ENCODE peak calls at places on chromosome 16, in five cellular contexts. One of them, this sample, is unnamed.

GRCh38 chr16:19844945-19845641 is 39.6 kb downstream of the GPRC5B start:
- DNase-seq in HL-60: no peak
- DNase-seq in neural crest cell: no peak
- DNase-seq in DND-41: no peak
- DNase-seq in cardiac muscle cell: no peak
- DNase-seq in this sample: no peak

GRCh38 chr16:1125471-1125870 is 27.4 kb upstream of the CACNA1H start:
- DNase-seq in HL-60: no peak
- DNase-seq in neural crest cell: no peak
- DNase-seq in DND-41: no peak
- DNase-seq in cardiac muscle cell: peak; percentile 42
- DNase-seq in this sample: no peak

GRCh38 chr16:27123795-27124194 is 57.1 kb downstream of the C16orf82 start:
- DNase-seq in HL-60: no peak
- DNase-seq in neural crest cell: no peak
- DNase-seq in DND-41: no peak
- DNase-seq in cardiac muscle cell: no peak
- DNase-seq in this sample: no peak

GRCh38 chr16:69077251-69077650 is 28.2 kb upstream of the HAS3 start:
- DNase-seq in HL-60: no peak
- DNase-seq in neural crest cell: no peak
- DNase-seq in DND-41: no peak
- DNase-seq in cardiac muscle cell: no peak
- DNase-seq in this sample: no peak

GRCh38 chr16:89122322-89122831 is 28.7 kb downstream of the ACSF3 start:
- DNase-seq in HL-60: no peak
- DNase-seq in neural crest cell: no peak
- DNase-seq in DND-41: no peak
- DNase-seq in cardiac muscle cell: no peak
- DNase-seq in this sample: no peak

GRCh38 chr16:57803413-57803990 is 1.2 kb upstream of the KIFC3 start:
- DNase-seq in HL-60: no peak
- DNase-seq in neural crest cell: no peak
- DNase-seq in DND-41: no peak
- DNase-seq in cardiac muscle cell: peak; percentile 77
- DNase-seq in this sample: no peak

GRCh38 chr16:48188449-48189102 is 32.8 kb upstream of the ABCC12 start:
- DNase-seq in HL-60: peak; percentile 74
- DNase-seq in neural crest cell: no peak
- DNase-seq in DND-41: no peak
- DNase-seq in cardiac muscle cell: no peak
- DNase-seq in this sample: no peak

GRCh38 chr16:68400083-68400923 is 48.0 kb downstream of the SMPD3 start:
- DNase-seq in HL-60: no peak
- DNase-seq in neural crest cell: no peak
- DNase-seq in DND-41: peak; percentile 34
- DNase-seq in cardiac muscle cell: no peak
- DNase-seq in this sample: no peak

GRCh38 chr16:69131167-69131748 is 1.1 kb downstream of the CHTF8 start:
- DNase-seq in HL-60: peak; percentile 70
- DNase-seq in neural crest cell: no peak
- DNase-seq in DND-41: peak; percentile 69
- DNase-seq in cardiac muscle cell: peak; percentile 47
- DNase-seq in this sample: peak; percentile 28

DNA sequence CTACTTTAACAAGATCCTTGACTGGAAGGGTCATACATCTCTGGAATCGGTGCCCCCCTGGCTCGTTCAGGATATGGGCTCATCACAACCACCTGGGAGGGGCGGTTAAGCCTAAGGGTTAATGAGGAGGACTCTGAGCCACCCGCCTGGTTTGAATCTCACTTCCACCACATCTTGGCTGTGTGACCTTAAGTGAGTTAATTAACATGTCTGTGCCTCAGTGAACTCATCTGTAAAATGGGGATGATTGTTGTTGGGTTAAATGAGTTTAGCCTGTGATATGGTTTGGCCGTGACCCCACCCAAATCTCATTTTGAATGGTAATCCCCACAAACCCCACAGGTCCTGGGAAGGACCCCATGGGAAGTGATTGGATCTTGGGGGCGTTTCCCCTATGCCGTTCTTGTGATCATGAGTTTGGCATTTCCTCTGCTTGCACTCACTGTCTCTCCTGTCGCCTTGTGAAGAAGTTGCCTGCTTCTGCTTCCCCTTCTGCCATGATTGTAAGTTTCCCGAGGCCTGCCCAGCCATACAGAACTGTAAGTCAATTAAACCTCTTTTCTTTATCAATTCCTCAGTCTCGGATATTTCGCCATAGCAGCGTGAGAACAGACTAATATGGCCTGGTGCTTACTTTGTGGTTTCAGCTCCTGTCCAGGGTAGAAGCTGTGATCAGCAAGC is 214.0 kb upstream of the CIBAR2 start:
- DNase-seq in HL-60: no peak
- DNase-seq in neural crest cell: no peak
- DNase-seq in DND-41: no peak
- DNase-seq in cardiac muscle cell: no peak
- DNase-seq in this sample: no peak
- TF ChIP-seq CTCF in HL-60: no peak
- TF ChIP-seq CTCF in neural crest cell: no peak
- TF ChIP-seq CTCF in DND-41: no peak
- TF ChIP-seq CTCF in cardiac muscle cell: no peak
- TF ChIP-seq CTCF in this sample: no peak

DNA sequence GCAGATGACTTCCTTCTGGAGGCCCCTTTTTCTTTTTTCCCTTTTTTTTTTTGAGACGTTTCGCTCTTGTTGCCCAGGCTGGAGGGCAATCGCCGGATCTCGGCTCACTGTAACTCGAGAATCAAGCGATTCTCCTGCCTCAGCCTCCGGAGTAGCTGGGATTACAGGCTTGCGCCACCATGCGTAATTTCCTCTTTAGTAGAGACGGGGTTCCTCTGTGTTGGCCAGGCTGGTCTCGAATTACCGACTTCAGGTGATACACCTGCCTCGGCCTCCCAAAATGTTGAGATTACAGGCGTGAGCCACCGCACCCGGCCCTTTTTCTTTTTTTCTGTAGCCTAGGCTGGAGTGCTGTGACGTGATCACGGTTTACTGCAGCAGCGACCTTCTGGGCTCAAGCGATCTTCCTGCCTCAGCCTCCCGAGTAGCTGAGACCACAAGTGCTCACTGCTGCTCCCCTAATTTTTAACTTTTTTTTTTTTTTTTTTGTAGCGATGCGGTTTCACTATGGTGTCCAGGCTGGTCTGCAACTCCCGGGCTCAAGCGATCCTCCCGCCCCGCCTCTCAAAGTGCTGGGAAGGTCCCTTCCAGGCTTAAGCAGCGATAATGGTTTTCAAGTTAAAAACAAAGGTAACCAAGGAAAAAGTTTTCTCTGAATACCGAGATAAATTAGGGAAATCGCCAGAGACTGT is 956 bp upstream of the IST1 start:
- DNase-seq in HL-60: no peak
- DNase-seq in neural crest cell: peak; percentile 23
- DNase-seq in DND-41: peak; percentile 43
- DNase-seq in cardiac muscle cell: peak; percentile 50
- DNase-seq in this sample: peak; percentile 38
- TF ChIP-seq CTCF in HL-60: no peak
- TF ChIP-seq CTCF in neural crest cell: no peak
- TF ChIP-seq CTCF in DND-41: peak; percentile 51
- TF ChIP-seq CTCF in cardiac muscle cell: no peak
- TF ChIP-seq CTCF in this sample: no peak

GRCh38 chr16:23026777-23027362 is 122.4 kb downstream of the USP31 start:
- DNase-seq in HL-60: no peak
- DNase-seq in neural crest cell: peak; percentile 57
- DNase-seq in DND-41: peak; percentile 58
- DNase-seq in cardiac muscle cell: peak; percentile 79
- DNase-seq in this sample: peak; percentile 54
- TF ChIP-seq CTCF in HL-60: no peak
- TF ChIP-seq CTCF in neural crest cell: no peak
- TF ChIP-seq CTCF in DND-41: no peak
- TF ChIP-seq CTCF in cardiac muscle cell: no peak
- TF ChIP-seq CTCF in this sample: no peak

DNA sequence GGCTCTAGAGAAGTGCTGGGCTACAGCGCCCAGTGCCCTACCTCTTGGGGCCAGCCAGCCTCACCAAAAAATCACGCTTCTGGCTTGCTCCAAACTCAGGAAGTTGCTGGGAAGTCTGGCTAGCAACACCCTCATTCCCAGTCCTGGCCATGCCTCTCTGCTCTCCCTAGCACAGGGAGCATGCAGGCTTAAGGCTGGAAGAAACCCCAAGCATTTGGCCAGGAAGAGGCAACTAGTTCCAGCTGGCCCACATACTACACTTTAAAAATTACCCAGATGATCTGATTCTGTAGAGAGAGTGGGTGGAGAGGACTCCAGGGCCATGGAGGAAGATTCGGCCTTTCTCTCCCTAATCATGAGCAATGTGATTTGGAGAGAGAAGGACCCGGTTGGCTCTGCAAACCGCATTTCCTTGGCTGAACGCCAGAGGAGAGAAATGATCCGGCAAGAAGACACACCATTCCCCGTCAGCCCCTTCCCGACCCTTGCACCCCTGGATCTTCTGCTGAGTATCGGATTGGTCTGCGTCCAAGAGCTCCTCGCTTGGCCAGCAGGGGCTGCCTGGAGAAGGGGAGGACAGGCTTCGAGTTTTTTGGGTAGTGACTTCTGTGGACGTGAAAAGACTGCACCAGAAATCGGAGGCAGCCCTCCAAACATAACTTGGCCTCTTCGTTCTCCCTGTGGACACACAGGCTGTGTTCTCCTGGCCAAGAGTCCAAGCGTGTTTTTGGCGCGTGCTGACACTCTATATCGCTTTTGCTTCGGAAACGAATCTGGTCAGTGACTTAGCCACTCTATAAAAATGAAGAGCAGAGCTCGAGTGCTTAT is 406.3 kb downstream of the WWOX start:
- DNase-seq in HL-60: no peak
- DNase-seq in neural crest cell: no peak
- DNase-seq in DND-41: no peak
- DNase-seq in cardiac muscle cell: no peak
- DNase-seq in this sample: no peak
- TF ChIP-seq CTCF in HL-60: no peak
- TF ChIP-seq CTCF in neural crest cell: no peak
- TF ChIP-seq CTCF in DND-41: no peak
- TF ChIP-seq CTCF in cardiac muscle cell: peak; percentile 43
- TF ChIP-seq CTCF in this sample: no peak

DNA sequence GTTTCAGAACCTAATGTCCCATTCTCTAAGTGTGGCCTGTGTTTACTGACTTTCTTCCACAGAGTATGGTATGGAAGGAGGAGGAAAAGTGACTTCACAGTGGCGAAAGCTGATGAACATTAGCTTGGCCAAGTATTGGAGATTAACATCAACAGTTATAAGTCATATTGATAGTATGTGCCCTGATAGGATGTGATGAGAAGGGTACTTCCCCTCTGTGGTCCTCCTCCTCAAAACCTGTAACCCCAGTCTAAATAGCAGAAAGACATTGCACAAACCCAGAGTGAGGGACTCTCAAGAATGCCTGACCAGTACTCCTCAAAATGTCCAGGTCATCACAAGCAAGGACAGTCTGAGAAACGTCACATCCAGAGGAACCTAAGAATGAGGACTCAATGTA is 73.1 kb downstream of the CLEC16A start:
- DNase-seq in HL-60: no peak
- DNase-seq in neural crest cell: no peak
- DNase-seq in DND-41: no peak
- DNase-seq in cardiac muscle cell: no peak
- DNase-seq in this sample: no peak
- TF ChIP-seq CTCF in HL-60: no peak
- TF ChIP-seq CTCF in neural crest cell: no peak
- TF ChIP-seq CTCF in DND-41: no peak
- TF ChIP-seq CTCF in cardiac muscle cell: no peak
- TF ChIP-seq CTCF in this sample: no peak

GRCh38 chr16:15888072-15888976 is at the start of gene CEP20:
- DNase-seq in HL-60: peak; percentile 98
- DNase-seq in neural crest cell: peak; percentile 99
- DNase-seq in DND-41: peak; percentile 100
- DNase-seq in cardiac muscle cell: peak; percentile 100
- DNase-seq in this sample: peak; percentile 99
- TF ChIP-seq CTCF in HL-60: no peak
- TF ChIP-seq CTCF in neural crest cell: peak; percentile 32
- TF ChIP-seq CTCF in DND-41: no peak
- TF ChIP-seq CTCF in cardiac muscle cell: peak; percentile 6
- TF ChIP-seq CTCF in this sample: no peak